ENCODE peak calls at places on chromosomes 16 and 17, in ten cellular contexts. Q is anterior cingulate cortex; Z is prostate gland; D is SIG-M5; G is stimulated activated CD8-positive, alpha-beta memory T cell treated with anti-CD3 and anti-CD28 coated beads, Interleukin-7, amount 100 ng/mL, for 24 hours; H is 8988T; V is ACHN; T is KBM-7; S is T1000; F is GM04504. A is an unnamed sample.

GRCh38 chr16:15141586-15141985 is 47.5 kb upstream of the RRN3 start:
- DNase-seq in Q (no peak), Z (no peak), D (no peak), G (no peak), H (no peak), V (no peak), T (no peak), S (no peak), F (no peak), A (no peak)

GRCh38 chr16:67241008-67241900 is 6.0 kb downstream of the FHOD1 start:
- DNase-seq in Q (no peak), Z (peak; percentile 73), D (no peak), G (no peak), H (peak; percentile 66), V (peak; percentile 79), T (no peak), S (peak; percentile 68), F (peak; percentile 77), A (no peak)

GRCh38 chr17:44599298-44600175 is 42.3 kb downstream of the FZD2 start:
- DNase-seq in Q (no peak), Z (no peak), D (no peak), G (no peak), H (no peak), V (peak; percentile 92), T (no peak), S (peak; percentile 87), F (peak; percentile 47), A (peak; percentile 70)

GRCh38 chr16:4660454-4661007 is 32.8 kb upstream of the NUDT16L1 start:
- DNase-seq in Q (peak; percentile 30), Z (no peak), D (no peak), G (peak; percentile 48), H (no peak), V (no peak), T (peak; percentile 76), S (no peak), F (peak; percentile 8), A (no peak)

GRCh38 chr16:660459-661183 is 7.3 kb upstream of the RHOT2 start:
- DNase-seq in Q (peak; percentile 80), Z (peak; percentile 86), D (peak; percentile 15), G (no peak), H (peak; percentile 85), V (peak; percentile 89), T (no peak), S (peak; percentile 80), F (peak; percentile 55), A (peak; percentile 97)

GRCh38 chr16:66486773-66487579 is 59.9 kb downstream of the BEAN1 start:
- DNase-seq in Q (no peak), Z (no peak), D (no peak), G (no peak), H (no peak), V (no peak), T (peak; percentile 66), S (peak; percentile 51), F (peak; percentile 25), A (no peak)

GRCh38 chr17:45127583-45128300 is 4.6 kb downstream of the PLCD3 start:
- DNase-seq in Q (no peak), Z (peak; percentile 60), D (no peak), G (no peak), H (no peak), V (peak; percentile 76), T (peak; percentile 29), S (peak; percentile 38), F (peak; percentile 27), A (peak; percentile 51)

GRCh38 chr16:70661918-70662641 is 15.7 kb downstream of the IL34 start:
- DNase-seq in Q (no peak), Z (no peak), D (no peak), G (no peak), H (no peak), V (no peak), T (no peak), S (no peak), F (no peak), A (no peak)

GRCh38 chr16:82454152-82454551 is 172.6 kb upstream of the CDH13 start:
- DNase-seq in Q (no peak), Z (no peak), D (no peak), G (no peak), H (no peak), V (no peak), T (no peak), S (no peak), F (no peak), A (no peak)